ENCODE peak calls at places on chromosomes 12 and 14, in ten cellular contexts. V, Y, Z, G, W, A, R, E, S and F are unnamed samples.

GRCh38 chr12:130992448-130992847 is 38.7 kb downstream of the ADGRD1 start:
- DNase-seq in W (peak), Y (peak), E (no peak), A (peak), Z (no peak), V (no peak), R (no peak), G (no peak), S (no peak), F (peak)

GRCh38 chr12:39723831-39724230 is 104.2 kb upstream of the ABCD2 start:
- DNase-seq in E (no peak), S (no peak), A (no peak), Y (no peak), R (no peak), G (no peak), Z (no peak), W (no peak), V (no peak), F (peak)

GRCh38 chr12:129903092-129903945 is 506 bp downstream of the TMEM132D start:
- DNase-seq in W (no peak), Y (no peak), S (no peak), G (no peak), Z (no peak), R (no peak), A (peak), V (no peak), E (no peak), F (peak)

GRCh38 chr12:33670284-33670683 is 230.7 kb upstream of the SYT10 start:
- DNase-seq in Z (no peak), E (no peak), V (no peak), S (no peak), G (no peak), A (no peak), Y (no peak), R (no peak), W (no peak), F (no peak)

GRCh38 chr12:130557201-130557600 is 158.9 kb downstream of the RIMBP2 start:
- DNase-seq in Y (no peak), G (no peak), A (no peak), S (no peak), V (no peak), Z (no peak), E (no peak), R (no peak), W (no peak), F (no peak)

GRCh38 chr12:132030367-132031038 is 80.8 kb downstream of the EP400 start:
- DNase-seq in E (no peak), A (no peak), Y (no peak), G (no peak), Z (no peak), R (no peak), S (no peak), W (no peak), V (no peak), F (no peak)

GRCh38 chr14:90567191-90567590 is 170.4 kb downstream of the CALM1 start:
- DNase-seq in E (no peak), S (no peak), W (no peak), Z (no peak), A (no peak), V (no peak), R (no peak), Y (no peak), G (no peak), F (no peak)

GRCh38 chr14:37889087-37889486 is 293.7 kb downstream of the TTC6 start:
- DNase-seq in S (no peak), Y (no peak), Z (no peak), E (no peak), A (no peak), R (no peak), W (no peak), V (peak), G (no peak), F (peak)

GRCh38 chr12:16027012-16027411 is 115.9 kb downstream of the DERA start:
- DNase-seq in S (no peak), A (no peak), W (no peak), R (no peak), V (no peak), Z (no peak), G (no peak), E (no peak), Y (no peak), F (no peak)

GRCh38 chr12:127386723-127387122 is 880.2 kb upstream of the TMEM132C start:
- DNase-seq in E (no peak), Y (no peak), V (no peak), Z (no peak), A (no peak), W (no peak), R (no peak), S (no peak), G (no peak), F (no peak)

GRCh38 chr14:95294320-95294719 is 25.4 kb downstream of the CLMN start:
- DNase-seq in G (no peak), W (no peak), A (no peak), Y (no peak), V (no peak), R (no peak), S (no peak), Z (no peak), E (no peak), F (no peak)

GRCh38 chr14:47278233-47278842 is 397.1 kb downstream of the MDGA2 start:
- DNase-seq in Z (peak), E (no peak), W (peak), V (peak), A (peak), Y (no peak), R (no peak), G (no peak), S (no peak), F (peak)